ENCODE peak calls at places on chromosome 10, in six cellular contexts. One of them, this sample, is unnamed.

GRCh38 chr10:129580897-129581296 is 113.9 kb downstream of the MGMT start:
- DNase-seq in heart left ventricle: no peak
- DNase-seq in sigmoid colon: no peak
- DNase-seq in progenitor cell of endocrine pancreas: no peak
- DNase-seq in psoas muscle: no peak
- DNase-seq in dorsolateral prefrontal cortex: no peak
- DNase-seq in this sample: no peak

GRCh38 chr10:132452216-132452650 is 55.2 kb downstream of the PWWP2B start:
- DNase-seq in progenitor cell of endocrine pancreas: no peak
- DNase-seq in sigmoid colon: no peak
- DNase-seq in psoas muscle: peak
- DNase-seq in dorsolateral prefrontal cortex: peak
- DNase-seq in heart left ventricle: peak
- DNase-seq in this sample: no peak

GRCh38 chr10:24374134-24374915 is 165.4 kb downstream of the KIAA1217 start:
- DNase-seq in sigmoid colon: no peak
- DNase-seq in psoas muscle: no peak
- DNase-seq in progenitor cell of endocrine pancreas: no peak
- DNase-seq in heart left ventricle: no peak
- DNase-seq in dorsolateral prefrontal cortex: no peak
- DNase-seq in this sample: no peak

GRCh38 chr10:72736176-72736795 is 44.3 kb downstream of the MCU start:
- DNase-seq in psoas muscle: no peak
- DNase-seq in sigmoid colon: no peak
- DNase-seq in dorsolateral prefrontal cortex: no peak
- DNase-seq in heart left ventricle: no peak
- DNase-seq in progenitor cell of endocrine pancreas: no peak
- DNase-seq in this sample: no peak

GRCh38 chr10:35690534-35690933 is 48.4 kb upstream of the FZD8 start:
- DNase-seq in heart left ventricle: no peak
- DNase-seq in dorsolateral prefrontal cortex: no peak
- DNase-seq in psoas muscle: no peak
- DNase-seq in sigmoid colon: no peak
- DNase-seq in progenitor cell of endocrine pancreas: no peak
- DNase-seq in this sample: no peak

GRCh38 chr10:8874972-8875371 is 820.5 kb downstream of the GATA3 start:
- DNase-seq in progenitor cell of endocrine pancreas: no peak
- DNase-seq in psoas muscle: no peak
- DNase-seq in sigmoid colon: no peak
- DNase-seq in heart left ventricle: no peak
- DNase-seq in dorsolateral prefrontal cortex: no peak
- DNase-seq in this sample: no peak

GRCh38 chr10:131771634-131772358 is 129.0 kb upstream of the PPP2R2D start:
- DNase-seq in progenitor cell of endocrine pancreas: no peak
- DNase-seq in dorsolateral prefrontal cortex: peak
- DNase-seq in psoas muscle: no peak
- DNase-seq in sigmoid colon: peak
- DNase-seq in heart left ventricle: no peak
- DNase-seq in this sample: no peak

GRCh38 chr10:113168560-113168959 is 218.5 kb downstream of the TCF7L2 start:
- DNase-seq in sigmoid colon: no peak
- DNase-seq in heart left ventricle: no peak
- DNase-seq in psoas muscle: no peak
- DNase-seq in dorsolateral prefrontal cortex: no peak
- DNase-seq in progenitor cell of endocrine pancreas: no peak
- DNase-seq in this sample: no peak

GRCh38 chr10:88926484-88927249 is 25.9 kb downstream of the ACTA2 start:
- DNase-seq in progenitor cell of endocrine pancreas: no peak
- DNase-seq in heart left ventricle: no peak
- DNase-seq in sigmoid colon: no peak
- DNase-seq in psoas muscle: no peak
- DNase-seq in dorsolateral prefrontal cortex: no peak
- DNase-seq in this sample: no peak

GRCh38 chr10:43965033-43965917 is 316.6 kb upstream of the ZNF32 start:
- DNase-seq in heart left ventricle: no peak
- DNase-seq in progenitor cell of endocrine pancreas: no peak
- DNase-seq in sigmoid colon: no peak
- DNase-seq in dorsolateral prefrontal cortex: no peak
- DNase-seq in psoas muscle: no peak
- DNase-seq in this sample: no peak

GRCh38 chr10:21401196-21401595 is 124.3 kb downstream of the SKIDA1 start:
- DNase-seq in dorsolateral prefrontal cortex: no peak
- DNase-seq in psoas muscle: no peak
- DNase-seq in heart left ventricle: no peak
- DNase-seq in sigmoid colon: no peak
- DNase-seq in progenitor cell of endocrine pancreas: no peak
- DNase-seq in this sample: no peak

GRCh38 chr10:47249881-47250280 is 50.1 kb upstream of the GDF10 start:
- DNase-seq in psoas muscle: no peak
- DNase-seq in progenitor cell of endocrine pancreas: no peak
- DNase-seq in sigmoid colon: no peak
- DNase-seq in dorsolateral prefrontal cortex: no peak
- DNase-seq in heart left ventricle: no peak
- DNase-seq in this sample: no peak

GRCh38 chr10:100803481-100803880 is 58.1 kb downstream of the PAX2 start:
- DNase-seq in psoas muscle: no peak
- DNase-seq in sigmoid colon: peak
- DNase-seq in dorsolateral prefrontal cortex: no peak
- DNase-seq in progenitor cell of endocrine pancreas: no peak
- DNase-seq in heart left ventricle: no peak
- DNase-seq in this sample: no peak
- TF ChIP-seq CTCF in psoas muscle: no peak
- TF ChIP-seq CTCF in sigmoid colon: no peak
- TF ChIP-seq CTCF in dorsolateral prefrontal cortex: no peak
- TF ChIP-seq CTCF in progenitor cell of endocrine pancreas: no peak
- TF ChIP-seq CTCF in heart left ventricle: no peak
- TF ChIP-seq CTCF in this sample: no peak

GRCh38 chr10:75015440-75015839 is 96.0 kb upstream of the SAMD8 start:
- DNase-seq in sigmoid colon: no peak
- DNase-seq in heart left ventricle: no peak
- DNase-seq in progenitor cell of endocrine pancreas: no peak
- DNase-seq in dorsolateral prefrontal cortex: no peak
- DNase-seq in psoas muscle: no peak
- DNase-seq in this sample: no peak

GRCh38 chr10:75018233-75018632 is 93.2 kb upstream of the SAMD8 start:
- DNase-seq in sigmoid colon: no peak
- DNase-seq in psoas muscle: no peak
- DNase-seq in progenitor cell of endocrine pancreas: no peak
- DNase-seq in dorsolateral prefrontal cortex: no peak
- DNase-seq in heart left ventricle: no peak
- DNase-seq in this sample: no peak

GRCh38 chr10:75018873-75019272 is 92.6 kb upstream of the SAMD8 start:
- DNase-seq in psoas muscle: no peak
- DNase-seq in dorsolateral prefrontal cortex: no peak
- DNase-seq in heart left ventricle: no peak
- DNase-seq in sigmoid colon: no peak
- DNase-seq in progenitor cell of endocrine pancreas: no peak
- DNase-seq in this sample: no peak

GRCh38 chr10:75014516-75015230 is 96.8 kb upstream of the SAMD8 start:
- DNase-seq in sigmoid colon: no peak
- DNase-seq in dorsolateral prefrontal cortex: no peak
- DNase-seq in psoas muscle: no peak
- DNase-seq in progenitor cell of endocrine pancreas: no peak
- DNase-seq in heart left ventricle: no peak
- DNase-seq in this sample: no peak

GRCh38 chr10:75016290-75016689 is 95.2 kb upstream of the SAMD8 start:
- DNase-seq in sigmoid colon: no peak
- DNase-seq in heart left ventricle: no peak
- DNase-seq in dorsolateral prefrontal cortex: no peak
- DNase-seq in progenitor cell of endocrine pancreas: no peak
- DNase-seq in psoas muscle: no peak
- DNase-seq in this sample: no peak
- TF ChIP-seq CTCF in sigmoid colon: no peak
- TF ChIP-seq CTCF in heart left ventricle: no peak
- TF ChIP-seq CTCF in dorsolateral prefrontal cortex: no peak
- TF ChIP-seq CTCF in progenitor cell of endocrine pancreas: no peak
- TF ChIP-seq CTCF in psoas muscle: no peak
- TF ChIP-seq CTCF in this sample: no peak

DNA sequence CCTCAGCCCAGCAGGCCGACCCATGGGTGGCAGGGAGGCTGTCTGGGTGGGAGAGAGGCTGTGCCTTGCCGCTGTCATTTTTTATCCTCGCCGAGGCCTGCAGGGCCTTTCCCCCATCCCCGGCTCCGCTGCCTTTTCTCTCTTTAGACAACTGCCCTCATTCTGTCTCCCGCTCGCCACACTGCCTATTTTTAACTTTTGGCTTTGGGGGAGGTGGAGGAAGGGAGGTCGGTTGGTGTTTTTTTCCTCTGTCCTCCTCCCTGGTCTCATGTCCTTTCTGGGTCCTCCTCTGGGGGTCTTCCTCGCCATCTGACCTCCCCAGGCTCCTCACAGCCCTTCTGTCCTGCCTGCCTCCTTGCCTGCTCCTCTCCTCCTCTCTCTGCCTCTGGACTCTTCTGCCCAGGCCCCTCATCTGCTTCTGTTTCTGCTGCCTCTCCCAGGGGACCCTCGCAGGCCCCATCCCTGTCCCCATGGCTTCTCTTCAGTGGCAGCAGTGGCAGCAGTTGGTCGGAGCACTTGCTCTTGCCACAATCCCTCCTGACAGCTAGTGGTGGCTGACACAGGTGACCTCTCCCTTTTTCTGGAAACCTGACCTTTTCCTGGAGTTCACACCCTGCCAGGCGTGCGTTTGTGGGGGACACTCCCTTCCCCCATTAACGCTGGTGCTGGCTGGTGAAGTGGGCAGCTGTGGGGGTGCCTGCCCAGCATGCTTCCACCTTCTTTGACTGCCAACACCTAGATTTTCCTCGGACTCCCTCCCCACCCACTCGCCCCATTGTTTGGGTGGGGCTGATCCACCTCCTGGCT is 19.5 kb upstream of the PCBD1 start:
- DNase-seq in heart left ventricle: no peak
- DNase-seq in sigmoid colon: peak
- DNase-seq in psoas muscle: no peak
- DNase-seq in dorsolateral prefrontal cortex: peak
- DNase-seq in progenitor cell of endocrine pancreas: no peak
- DNase-seq in this sample: no peak
- TF ChIP-seq CTCF in heart left ventricle: no peak
- TF ChIP-seq CTCF in sigmoid colon: no peak
- TF ChIP-seq CTCF in psoas muscle: no peak
- TF ChIP-seq CTCF in dorsolateral prefrontal cortex: no peak
- TF ChIP-seq CTCF in progenitor cell of endocrine pancreas: no peak
- TF ChIP-seq CTCF in this sample: no peak

GRCh38 chr10:68987611-68988010 is 992 bp upstream of the KIFBP start:
- DNase-seq in sigmoid colon: no peak
- DNase-seq in heart left ventricle: no peak
- DNase-seq in dorsolateral prefrontal cortex: no peak
- DNase-seq in progenitor cell of endocrine pancreas: no peak
- DNase-seq in psoas muscle: no peak
- DNase-seq in this sample: no peak

GRCh38 chr10:68992721-68993440 is 4.3 kb downstream of the KIFBP start:
- DNase-seq in progenitor cell of endocrine pancreas: no peak
- DNase-seq in sigmoid colon: peak
- DNase-seq in dorsolateral prefrontal cortex: no peak
- DNase-seq in psoas muscle: peak
- DNase-seq in heart left ventricle: peak
- DNase-seq in this sample: no peak

GRCh38 chr10:68989317-68989990 is 851 bp downstream of the KIFBP start:
- DNase-seq in progenitor cell of endocrine pancreas: no peak
- DNase-seq in sigmoid colon: no peak
- DNase-seq in psoas muscle: no peak
- DNase-seq in heart left ventricle: no peak
- DNase-seq in dorsolateral prefrontal cortex: no peak
- DNase-seq in this sample: no peak

GRCh38 chr10:68988530-68989316 is at the start of gene KIFBP:
- DNase-seq in dorsolateral prefrontal cortex: peak
- DNase-seq in progenitor cell of endocrine pancreas: peak
- DNase-seq in sigmoid colon: peak
- DNase-seq in psoas muscle: peak
- DNase-seq in heart left ventricle: peak
- DNase-seq in this sample: peak
- TF ChIP-seq CTCF in dorsolateral prefrontal cortex: peak
- TF ChIP-seq CTCF in progenitor cell of endocrine pancreas: peak
- TF ChIP-seq CTCF in sigmoid colon: no peak
- TF ChIP-seq CTCF in psoas muscle: peak
- TF ChIP-seq CTCF in heart left ventricle: peak
- TF ChIP-seq CTCF in this sample: peak

GRCh38 chr10:32017044-32017443 is 39.2 kb downstream of the KIF5B start:
- DNase-seq in heart left ventricle: no peak
- DNase-seq in progenitor cell of endocrine pancreas: no peak
- DNase-seq in sigmoid colon: no peak
- DNase-seq in psoas muscle: no peak
- DNase-seq in dorsolateral prefrontal cortex: no peak
- DNase-seq in this sample: no peak
- TF ChIP-seq CTCF in heart left ventricle: no peak
- TF ChIP-seq CTCF in progenitor cell of endocrine pancreas: peak
- TF ChIP-seq CTCF in sigmoid colon: no peak
- TF ChIP-seq CTCF in psoas muscle: no peak
- TF ChIP-seq CTCF in dorsolateral prefrontal cortex: no peak
- TF ChIP-seq CTCF in this sample: no peak

GRCh38 chr10:18793951-18794350 is 134.7 kb downstream of the ARL5B start:
- DNase-seq in dorsolateral prefrontal cortex: no peak
- DNase-seq in psoas muscle: no peak
- DNase-seq in heart left ventricle: no peak
- DNase-seq in progenitor cell of endocrine pancreas: no peak
- DNase-seq in sigmoid colon: no peak
- DNase-seq in this sample: no peak
- TF ChIP-seq CTCF in dorsolateral prefrontal cortex: no peak
- TF ChIP-seq CTCF in psoas muscle: peak
- TF ChIP-seq CTCF in heart left ventricle: peak
- TF ChIP-seq CTCF in progenitor cell of endocrine pancreas: peak
- TF ChIP-seq CTCF in sigmoid colon: no peak
- TF ChIP-seq CTCF in this sample: no peak

This sample was measured in esophagus squamous epithelium.